ENCODE peak calls at places on chromosomes 6 and 20, in ten cellular contexts. A is hepatocyte, M is heart left ventricle, K is astrocyte, Q is A549, W is ovary, J is HCT116, L is neural progenitor cell, N is left lung, C is heart right ventricle. B is an unnamed sample.

GRCh38 chr20:23659989-23660837 is 22.5 kb upstream of the CST3 start:
- DNase-seq in A (no peak), M (no peak), K (no peak), Q (no peak), W (no peak), J (no peak), L (no peak), N (no peak), C (peak; percentile 47), B (no peak)

GRCh38 chr6:134896881-134897280 is 53.0 kb downstream of the ALDH8A1 start:
- DNase-seq in A (no peak), M (no peak), K (no peak), Q (no peak), W (no peak), J (no peak), L (no peak), N (no peak), C (no peak), B (no peak)

GRCh38 chr6:45663181-45664180 is 285.7 kb upstream of the SUPT3H start:
- DNase-seq in A (peak; percentile 44), M (peak; percentile 38), K (peak; percentile 31), Q (no peak), W (no peak), J (no peak), L (peak; percentile 73), N (peak; percentile 83), C (no peak), B (peak; percentile 80)

GRCh38 chr6:169961772-169962561 is 210.5 kb downstream of the ERMARD start:
- DNase-seq in A (peak; percentile 71), M (peak; percentile 59), K (no peak), Q (no peak), W (no peak), J (no peak), L (peak; percentile 72), N (peak; percentile 81), C (peak; percentile 40), B (no peak)

GRCh38 chr6:103707596-103708325 is 1152.0 kb downstream of the HACE1 start:
- DNase-seq in A (no peak), M (no peak), K (no peak), Q (no peak), W (no peak), J (no peak), L (no peak), N (no peak), C (no peak), B (no peak)

GRCh38 chr6:142966294-142966693 is 21.3 kb upstream of the HIVEP2 start:
- DNase-seq in A (no peak), M (no peak), K (no peak), Q (no peak), W (no peak), J (no peak), L (no peak), N (no peak), C (no peak), B (no peak)

GRCh38 chr6:137353346-137353745 is 134.2 kb upstream of the IFNGR1 start:
- DNase-seq in A (no peak), M (no peak), K (no peak), Q (no peak), W (no peak), J (no peak), L (no peak), N (no peak), C (no peak), B (no peak)

GRCh38 chr6:155400022-155400965 is 55.3 kb downstream of the NOX3 start:
- DNase-seq in A (no peak), M (no peak), K (peak; percentile 18), Q (no peak), W (no peak), J (no peak), L (no peak), N (no peak), C (no peak), B (no peak)

GRCh38 chr6:127162808-127163207 is 44.3 kb downstream of the RSPO3 start:
- DNase-seq in A (no peak), M (no peak), K (peak; percentile 23), Q (no peak), W (no peak), J (no peak), L (no peak), N (no peak), C (no peak), B (no peak)

DNA sequence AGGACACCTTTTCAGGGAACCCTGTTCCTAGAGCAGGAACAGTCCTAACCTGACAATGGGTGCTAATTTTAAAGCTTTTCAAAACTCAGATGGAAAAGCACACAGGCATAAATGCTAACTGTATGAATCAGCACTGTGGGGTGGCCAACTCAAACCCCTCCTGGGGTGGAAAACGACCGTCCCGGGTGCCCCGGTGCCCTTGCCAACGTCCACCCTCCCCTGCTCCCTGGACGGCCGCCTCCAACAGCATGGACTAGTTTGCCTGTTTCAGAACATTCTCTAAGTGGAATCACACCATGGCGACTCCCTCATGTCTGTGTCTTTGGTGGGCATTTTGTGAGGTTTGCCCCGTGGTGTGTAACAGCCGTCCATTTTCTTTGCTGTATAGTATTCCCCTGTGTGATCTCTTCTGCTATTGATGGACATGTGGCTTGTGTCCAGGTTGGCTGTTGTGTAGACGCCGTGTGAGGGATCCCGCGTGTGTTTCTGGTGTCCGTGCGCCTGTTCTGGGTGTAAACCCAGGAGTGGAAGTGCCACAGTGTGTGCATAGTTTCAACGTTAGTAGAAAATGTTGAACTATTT is 5.8 kb downstream of the COL20A1 start:
- DNase-seq in A (no peak), M (no peak), K (no peak), Q (no peak), W (no peak), J (no peak), L (no peak), N (peak; percentile 61), C (no peak), B (no peak)
- H3K4me1 ChIP-seq in A (no peaks in the 10 kb centered on the region), M (no peaks in the 10 kb centered on the region), K (no peaks in the 10 kb centered on the region), Q (peaks cover 9% of the 10 kb centered on the region), W (no peaks in the 10 kb centered on the region), J (no peaks in the 10 kb centered on the region), L (peaks cover 23% of the 10 kb centered on the region), N (no peaks in the 10 kb centered on the region), C (no peaks in the 10 kb centered on the region), B (peaks cover 15% of the 10 kb centered on the region)

GRCh38 chr20:31606928-31607639 is 2.0 kb downstream of the ID1 start:
- DNase-seq in A (peak; percentile 90), M (no peak), K (peak; percentile 81), Q (peak; percentile 80), W (no peak), J (peak; percentile 93), L (peak; percentile 37), N (peak; percentile 79), C (peak; percentile 50), B (no peak)

GRCh38 chr20:31604567-31605030 is 490 bp upstream of the ID1 start:
- DNase-seq in A (no peak), M (no peak), K (no peak), Q (no peak), W (no peak), J (no peak), L (peak; percentile 59), N (no peak), C (no peak), B (no peak)

GRCh38 chr20:31606678-31606927 is 1.5 kb downstream of the ID1 start:
- DNase-seq in A (no peak), M (no peak), K (no peak), Q (no peak), W (no peak), J (no peak), L (no peak), N (no peak), C (no peak), B (no peak)

GRCh38 chr20:31605031-31605901 is at the start of gene ID1:
- DNase-seq in A (peak; percentile 100), M (peak; percentile 95), K (peak; percentile 88), Q (peak; percentile 91), W (peak; percentile 96), J (peak; percentile 95), L (peak; percentile 97), N (peak; percentile 98), C (peak; percentile 96), B (peak; percentile 88)

GRCh38 chr20:31605902-31606677 is 1.0 kb downstream of the ID1 start:
- DNase-seq in A (peak; percentile 59), M (peak; percentile 37), K (no peak), Q (no peak), W (peak; percentile 52), J (no peak), L (peak; percentile 69), N (peak; percentile 85), C (no peak), B (no peak)
- H3K27ac ChIP-seq in A (peak overlapping the region; percentile 97), M (peak overlapping the region; percentile 86), K (peak overlapping the region; percentile 98), Q (peak overlapping the region; percentile 98), W (peak overlapping the region; percentile 73), J (peak overlapping the region; percentile 98), L (no peak overlapping the region), N (peak overlapping the region; percentile 95), C (peak overlapping the region; percentile 96), B (no peak overlapping the region)

DNA sequence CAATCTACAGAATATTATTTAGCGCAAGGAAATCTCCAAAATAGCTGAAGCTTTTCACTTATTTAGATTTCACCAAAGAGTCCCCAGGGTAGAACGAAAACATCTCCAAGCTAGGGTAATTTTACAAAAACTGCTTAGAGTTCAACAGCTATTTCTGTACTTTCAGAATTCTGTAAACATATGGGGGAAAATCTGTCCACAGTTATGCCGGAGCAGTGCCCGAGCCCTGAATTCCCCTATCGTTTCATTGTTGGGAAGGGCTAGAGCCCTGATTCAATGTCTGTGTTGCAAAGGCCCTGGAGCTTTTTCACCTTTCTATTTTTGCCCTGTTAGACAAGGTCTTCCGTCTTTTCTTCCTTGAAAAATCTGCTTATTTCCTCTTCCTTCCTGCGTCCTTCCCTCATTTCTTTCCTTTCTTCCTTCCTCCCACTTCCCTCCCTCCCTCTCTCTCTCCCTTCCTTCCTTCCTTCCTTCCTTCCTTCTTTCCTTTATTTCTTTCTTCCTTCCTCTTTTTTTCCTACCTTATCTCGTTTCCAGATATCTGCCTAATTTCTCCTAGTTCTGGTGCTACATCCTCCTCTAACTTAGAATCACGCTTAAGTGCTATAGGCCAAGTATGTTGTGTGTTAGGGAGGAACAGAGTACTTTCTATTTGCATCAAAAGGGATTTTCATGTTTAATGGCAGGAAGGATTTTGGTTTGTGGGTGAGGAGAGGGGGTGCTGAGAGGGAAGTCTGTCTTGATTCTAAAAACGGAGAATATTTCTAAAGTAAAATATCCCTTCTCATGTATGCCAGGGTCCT is 122.5 kb upstream of the BMP2 start:
- DNase-seq in A (no peak), M (no peak), K (no peak), Q (no peak), W (no peak), J (no peak), L (no peak), N (no peak), C (no peak), B (no peak)
- H3K4me3 ChIP-seq in A (no peak overlapping the region), M (no peak overlapping the region), K (no peak overlapping the region), Q (no peak overlapping the region), W (no peak overlapping the region), J (no peak overlapping the region), L (no peak overlapping the region), N (no peak overlapping the region), C (no peak overlapping the region), B (no peak overlapping the region)

DNA sequence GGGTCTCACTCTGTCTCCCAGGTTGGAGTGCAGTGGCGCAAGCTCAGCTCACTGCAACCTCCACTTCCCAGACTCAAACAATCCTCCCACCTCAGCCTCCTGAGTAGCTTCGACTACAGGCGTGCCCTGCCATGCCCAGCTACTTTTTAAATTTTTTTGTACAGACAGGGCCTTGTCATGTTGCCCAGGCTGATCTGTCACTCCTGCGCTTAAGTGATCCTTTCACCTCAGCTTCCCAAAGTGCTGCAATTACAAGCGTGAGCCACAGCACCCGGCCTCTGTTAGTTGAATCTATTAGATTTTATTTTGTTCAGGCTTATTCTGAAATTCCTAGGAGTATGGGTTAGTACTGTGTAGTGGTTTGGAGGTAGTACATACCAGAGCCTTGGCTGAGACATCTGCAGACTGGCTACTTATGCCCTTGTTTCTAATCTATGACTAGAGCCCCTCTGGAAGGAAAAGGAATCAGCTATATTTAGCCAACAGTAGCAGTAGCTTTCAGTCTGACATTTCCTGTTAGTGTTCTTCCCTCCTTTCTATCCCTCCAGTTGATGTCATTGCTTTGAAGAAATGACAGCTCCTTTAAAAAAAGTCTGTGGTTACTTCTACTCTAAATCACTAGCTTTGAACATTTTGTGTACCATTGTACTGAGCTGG is 74.4 kb downstream of the ITCH start:
- DNase-seq in A (no peak), M (no peak), K (peak; percentile 69), Q (no peak), W (no peak), J (no peak), L (no peak), N (no peak), C (no peak), B (no peak)
- H3K4me1 ChIP-seq in A (no peaks in the 10 kb centered on the region), M (peaks cover 28% of the 10 kb centered on the region), K (peaks cover 5% of the 10 kb centered on the region), Q (no peaks in the 10 kb centered on the region), W (no peaks in the 10 kb centered on the region), J (no peaks in the 10 kb centered on the region), L (no peaks in the 10 kb centered on the region), N (no peaks in the 10 kb centered on the region), C (peaks cover 33% of the 10 kb centered on the region), B (no peaks in the 10 kb centered on the region)